ENCODE peak calls at places on chromosome 20, in five cellular contexts. M, N, Y, Z and D are unnamed samples.
A peak's percentile ranks its signal among the peaks of the same experiment; 100 is the strongest.

GRCh38 chr20:35502352-35502751 is 27.1 kb downstream of the C20orf173 start:
- DNase-seq in M (no peak), N (no peak), Y (no peak), Z (no peak), D (no peak)

GRCh38 chr20:57657537-57658446 is 37.6 kb upstream of the ZBP1 start:
- DNase-seq in M (no peak), N (no peak), Y (no peak), Z (peak; percentile 28), D (no peak)

GRCh38 chr20:24720957-24721356 is 228.1 kb upstream of the CST7 start:
- DNase-seq in M (no peak), N (no peak), Y (no peak), Z (no peak), D (no peak)

GRCh38 chr20:2236266-2236665 is 59.5 kb upstream of the TGM3 start:
- DNase-seq in M (no peak), N (no peak), Y (no peak), Z (no peak), D (no peak)

GRCh38 chr20:63624486-63624885 is 2.4 kb downstream of the GMEB2 start:
- DNase-seq in M (peak; percentile 62), N (peak; percentile 86), Y (no peak), Z (no peak), D (no peak)

GRCh38 chr20:37984018-37984785 is 49.1 kb downstream of the TTI1 start:
- DNase-seq in M (no peak), N (no peak), Y (no peak), Z (no peak), D (no peak)

GRCh38 chr20:34334654-34335407 is 28.2 kb upstream of the ITCH start:
- DNase-seq in M (no peak), N (no peak), Y (no peak), Z (no peak), D (no peak)

GRCh38 chr20:42406826-42407225 is 782.9 kb downstream of the PTPRT start:
- DNase-seq in M (no peak), N (no peak), Y (no peak), Z (no peak), D (no peak)

GRCh38 chr20:13838664-13839063 is 53.8 kb downstream of the NDUFAF5 start:
- DNase-seq in M (no peak), N (no peak), Y (no peak), Z (no peak), D (no peak)